ENCODE peak calls at places on chromosome 17, in ten cellular contexts. One of them, this sample, is unnamed.

GRCh38 chr17:73203135-73203787 is 10.4 kb downstream of the COG1 start:
- DNase-seq in K562: no peak
- DNase-seq in prostate gland: peak
- DNase-seq in Panc1: no peak
- DNase-seq in endothelial cell of umbilical vein: peak
- DNase-seq in GM23338: no peak
- DNase-seq in upper lobe of left lung: no peak
- DNase-seq in sigmoid colon: no peak
- DNase-seq in HepG2: peak
- DNase-seq in spleen: no peak
- DNase-seq in this sample: no peak

GRCh38 chr17:66135896-66136295 is 56.0 kb downstream of the CEP112 start:
- DNase-seq in prostate gland: no peak
- DNase-seq in HepG2: no peak
- DNase-seq in K562: no peak
- DNase-seq in GM23338: no peak
- DNase-seq in Panc1: no peak
- DNase-seq in spleen: no peak
- DNase-seq in sigmoid colon: no peak
- DNase-seq in endothelial cell of umbilical vein: no peak
- DNase-seq in upper lobe of left lung: no peak
- DNase-seq in this sample: no peak

GRCh38 chr17:80731255-80731840 is 186.7 kb downstream of the RPTOR start:
- DNase-seq in upper lobe of left lung: no peak
- DNase-seq in HepG2: no peak
- DNase-seq in K562: no peak
- DNase-seq in spleen: no peak
- DNase-seq in Panc1: no peak
- DNase-seq in GM23338: no peak
- DNase-seq in endothelial cell of umbilical vein: no peak
- DNase-seq in prostate gland: no peak
- DNase-seq in sigmoid colon: no peak
- DNase-seq in this sample: no peak

GRCh38 chr17:77480509-77481215 is 339.9 kb downstream of the SEC14L1 start:
- DNase-seq in HepG2: no peak
- DNase-seq in K562: no peak
- DNase-seq in prostate gland: no peak
- DNase-seq in sigmoid colon: no peak
- DNase-seq in upper lobe of left lung: peak
- DNase-seq in Panc1: no peak
- DNase-seq in spleen: no peak
- DNase-seq in endothelial cell of umbilical vein: no peak
- DNase-seq in GM23338: no peak
- DNase-seq in this sample: no peak

GRCh38 chr17:82107341-82107860 is 9.4 kb upstream of the FASN start:
- DNase-seq in endothelial cell of umbilical vein: no peak
- DNase-seq in HepG2: peak
- DNase-seq in GM23338: peak
- DNase-seq in spleen: peak
- DNase-seq in upper lobe of left lung: peak
- DNase-seq in K562: no peak
- DNase-seq in Panc1: no peak
- DNase-seq in prostate gland: no peak
- DNase-seq in sigmoid colon: peak
- DNase-seq in this sample: no peak

GRCh38 chr17:42422412-42422957 is 571 bp downstream of the CAVIN1 start:
- DNase-seq in sigmoid colon: peak
- DNase-seq in K562: peak
- DNase-seq in GM23338: peak
- DNase-seq in upper lobe of left lung: peak
- DNase-seq in prostate gland: no peak
- DNase-seq in endothelial cell of umbilical vein: no peak
- DNase-seq in Panc1: no peak
- DNase-seq in HepG2: no peak
- DNase-seq in spleen: peak
- DNase-seq in this sample: no peak

GRCh38 chr17:46782250-46782953 is 36.1 kb downstream of the WNT3 start:
- DNase-seq in Panc1: no peak
- DNase-seq in GM23338: peak
- DNase-seq in endothelial cell of umbilical vein: peak
- DNase-seq in upper lobe of left lung: no peak
- DNase-seq in sigmoid colon: no peak
- DNase-seq in K562: peak
- DNase-seq in spleen: no peak
- DNase-seq in prostate gland: no peak
- DNase-seq in HepG2: peak
- DNase-seq in this sample: no peak

GRCh38 chr17:30821751-30822723 is 2.5 kb downstream of the CRLF3 start:
- DNase-seq in Panc1: no peak
- DNase-seq in K562: no peak
- DNase-seq in endothelial cell of umbilical vein: no peak
- DNase-seq in spleen: no peak
- DNase-seq in GM23338: peak
- DNase-seq in prostate gland: no peak
- DNase-seq in upper lobe of left lung: no peak
- DNase-seq in HepG2: no peak
- DNase-seq in sigmoid colon: no peak
- DNase-seq in this sample: no peak

GRCh38 chr17:83150369-83151055 is 71.1 kb downstream of the METRNL start:
- DNase-seq in prostate gland: no peak
- DNase-seq in endothelial cell of umbilical vein: no peak
- DNase-seq in HepG2: no peak
- DNase-seq in GM23338: no peak
- DNase-seq in K562: no peak
- DNase-seq in Panc1: no peak
- DNase-seq in sigmoid colon: no peak
- DNase-seq in upper lobe of left lung: no peak
- DNase-seq in spleen: peak
- DNase-seq in this sample: no peak

GRCh38 chr17:8384801-8385335 is 1.9 kb upstream of the RPL26 start:
- DNase-seq in prostate gland: no peak
- DNase-seq in Panc1: no peak
- DNase-seq in HepG2: no peak
- DNase-seq in K562: peak
- DNase-seq in sigmoid colon: no peak
- DNase-seq in GM23338: peak
- DNase-seq in endothelial cell of umbilical vein: peak
- DNase-seq in spleen: no peak
- DNase-seq in upper lobe of left lung: no peak
- DNase-seq in this sample: no peak

GRCh38 chr17:58121925-58122324 is 26.3 kb upstream of the OR4D1 start:
- DNase-seq in K562: peak
- DNase-seq in HepG2: peak
- DNase-seq in upper lobe of left lung: no peak
- DNase-seq in spleen: no peak
- DNase-seq in Panc1: no peak
- DNase-seq in sigmoid colon: no peak
- DNase-seq in endothelial cell of umbilical vein: no peak
- DNase-seq in prostate gland: no peak
- DNase-seq in GM23338: peak
- DNase-seq in this sample: no peak

GRCh38 chr17:81147701-81148100 is 17.6 kb upstream of the PVALEF start:
- DNase-seq in sigmoid colon: no peak
- DNase-seq in GM23338: no peak
- DNase-seq in spleen: no peak
- DNase-seq in prostate gland: no peak
- DNase-seq in HepG2: no peak
- DNase-seq in upper lobe of left lung: no peak
- DNase-seq in K562: no peak
- DNase-seq in Panc1: no peak
- DNase-seq in endothelial cell of umbilical vein: no peak
- DNase-seq in this sample: no peak

GRCh38 chr17:58648236-58648635 is 43.6 kb downstream of the TEX14 start:
- DNase-seq in prostate gland: no peak
- DNase-seq in endothelial cell of umbilical vein: no peak
- DNase-seq in spleen: peak
- DNase-seq in HepG2: no peak
- DNase-seq in K562: no peak
- DNase-seq in GM23338: no peak
- DNase-seq in Panc1: no peak
- DNase-seq in sigmoid colon: no peak
- DNase-seq in upper lobe of left lung: no peak
- DNase-seq in this sample: no peak

GRCh38 chr17:16215002-16215272 is 397 bp downstream of the NCOR1 start:
- DNase-seq in upper lobe of left lung: peak
- DNase-seq in spleen: no peak
- DNase-seq in GM23338: peak
- DNase-seq in Panc1: no peak
- DNase-seq in K562: peak
- DNase-seq in HepG2: peak
- DNase-seq in prostate gland: peak
- DNase-seq in sigmoid colon: no peak
- DNase-seq in endothelial cell of umbilical vein: no peak
- DNase-seq in this sample: no peak

GRCh38 chr17:15511142-15511541 is 43.7 kb upstream of the CDRT4 start:
- DNase-seq in spleen: no peak
- DNase-seq in upper lobe of left lung: no peak
- DNase-seq in endothelial cell of umbilical vein: no peak
- DNase-seq in GM23338: no peak
- DNase-seq in HepG2: no peak
- DNase-seq in K562: no peak
- DNase-seq in Panc1: no peak
- DNase-seq in prostate gland: no peak
- DNase-seq in sigmoid colon: no peak
- DNase-seq in this sample: no peak

GRCh38 chr17:3879181-3879580 is 13.7 kb downstream of the CAMKK1 start:
- DNase-seq in sigmoid colon: no peak
- DNase-seq in K562: no peak
- DNase-seq in endothelial cell of umbilical vein: no peak
- DNase-seq in Panc1: no peak
- DNase-seq in spleen: no peak
- DNase-seq in GM23338: no peak
- DNase-seq in upper lobe of left lung: no peak
- DNase-seq in HepG2: no peak
- DNase-seq in prostate gland: no peak
- DNase-seq in this sample: no peak

GRCh38 chr17:27276653-27277156 is 17.2 kb upstream of the WSB1 start:
- DNase-seq in K562: peak
- DNase-seq in Panc1: no peak
- DNase-seq in sigmoid colon: no peak
- DNase-seq in prostate gland: no peak
- DNase-seq in HepG2: no peak
- DNase-seq in endothelial cell of umbilical vein: no peak
- DNase-seq in GM23338: peak
- DNase-seq in upper lobe of left lung: no peak
- DNase-seq in spleen: no peak
- DNase-seq in this sample: no peak
- TF ChIP-seq POLR2AphosphoS5 in K562: no peak
- TF ChIP-seq POLR2AphosphoS5 in Panc1: no peak
- TF ChIP-seq POLR2AphosphoS5 in sigmoid colon: no peak
- TF ChIP-seq POLR2AphosphoS5 in prostate gland: no peak
- TF ChIP-seq POLR2AphosphoS5 in HepG2: no peak
- TF ChIP-seq POLR2AphosphoS5 in endothelial cell of umbilical vein: no peak
- TF ChIP-seq POLR2AphosphoS5 in GM23338: peak
- TF ChIP-seq POLR2AphosphoS5 in upper lobe of left lung: no peak
- TF ChIP-seq POLR2AphosphoS5 in spleen: no peak
- TF ChIP-seq POLR2AphosphoS5 in this sample: no peak

DNA sequence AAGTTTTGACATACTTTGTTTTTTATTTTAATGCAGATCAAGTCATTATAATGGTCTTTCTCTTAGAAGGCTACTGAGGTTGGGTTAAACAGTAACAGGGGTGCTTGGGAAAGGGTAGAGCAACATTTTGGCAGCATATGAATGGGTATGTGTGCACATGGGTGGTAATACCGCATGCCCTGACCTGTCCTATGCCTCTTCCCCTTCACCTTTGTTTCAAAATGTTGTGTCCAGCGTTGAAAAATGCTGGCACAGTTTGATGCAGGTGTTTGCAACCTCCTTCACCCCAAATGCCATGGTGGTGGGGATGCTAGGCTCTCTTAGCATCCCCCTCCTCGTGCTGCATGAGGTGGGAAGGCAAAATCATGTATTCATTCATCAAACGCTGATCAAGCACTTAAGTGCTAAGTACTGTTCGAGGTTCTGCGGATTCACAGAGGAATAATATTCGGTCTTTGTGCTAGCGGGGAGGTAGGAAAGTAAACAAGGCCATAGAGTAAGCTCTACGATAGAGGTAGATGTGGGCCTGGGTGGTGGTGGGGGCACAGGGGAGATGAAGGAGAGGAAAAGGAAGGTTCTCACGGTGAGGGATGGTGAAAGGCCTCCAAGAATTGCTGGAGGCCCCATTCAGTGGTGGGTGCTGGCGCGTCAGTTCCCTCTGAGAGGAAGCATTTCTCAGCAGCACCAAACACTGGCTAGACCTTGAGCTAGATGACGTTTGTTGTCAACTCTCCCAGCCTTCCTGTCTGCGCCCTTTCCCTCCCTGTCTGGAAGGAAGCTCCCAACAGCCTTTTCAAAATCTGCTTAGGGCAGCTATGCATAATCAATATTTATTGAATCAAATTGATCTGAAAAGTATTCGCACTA is 13.3 kb upstream of the MARCHF10 start:
- DNase-seq in endothelial cell of umbilical vein: peak
- DNase-seq in upper lobe of left lung: no peak
- DNase-seq in sigmoid colon: no peak
- DNase-seq in HepG2: no peak
- DNase-seq in Panc1: no peak
- DNase-seq in spleen: no peak
- DNase-seq in K562: no peak
- DNase-seq in prostate gland: no peak
- DNase-seq in GM23338: no peak
- DNase-seq in this sample: peak
- TF ChIP-seq CTCF in endothelial cell of umbilical vein: no peak
- TF ChIP-seq CTCF in upper lobe of left lung: no peak
- TF ChIP-seq CTCF in sigmoid colon: no peak
- TF ChIP-seq CTCF in HepG2: no peak
- TF ChIP-seq CTCF in Panc1: no peak
- TF ChIP-seq CTCF in spleen: no peak
- TF ChIP-seq CTCF in K562: no peak
- TF ChIP-seq CTCF in prostate gland: no peak
- TF ChIP-seq CTCF in GM23338: no peak
- TF ChIP-seq CTCF in this sample: no peak

GRCh38 chr17:75555679-75556153 is 30.2 kb downstream of the LLGL2 start:
- DNase-seq in HepG2: no peak
- DNase-seq in sigmoid colon: no peak
- DNase-seq in Panc1: no peak
- DNase-seq in K562: no peak
- DNase-seq in spleen: no peak
- DNase-seq in endothelial cell of umbilical vein: no peak
- DNase-seq in GM23338: no peak
- DNase-seq in upper lobe of left lung: no peak
- DNase-seq in prostate gland: no peak
- DNase-seq in this sample: no peak
- TF ChIP-seq POLR2AphosphoS5 in HepG2: no peak
- TF ChIP-seq POLR2AphosphoS5 in sigmoid colon: no peak
- TF ChIP-seq POLR2AphosphoS5 in Panc1: no peak
- TF ChIP-seq POLR2AphosphoS5 in K562: no peak
- TF ChIP-seq POLR2AphosphoS5 in spleen: no peak
- TF ChIP-seq POLR2AphosphoS5 in endothelial cell of umbilical vein: no peak
- TF ChIP-seq POLR2AphosphoS5 in GM23338: no peak
- TF ChIP-seq POLR2AphosphoS5 in upper lobe of left lung: no peak
- TF ChIP-seq POLR2AphosphoS5 in prostate gland: no peak
- TF ChIP-seq POLR2AphosphoS5 in this sample: no peak

DNA sequence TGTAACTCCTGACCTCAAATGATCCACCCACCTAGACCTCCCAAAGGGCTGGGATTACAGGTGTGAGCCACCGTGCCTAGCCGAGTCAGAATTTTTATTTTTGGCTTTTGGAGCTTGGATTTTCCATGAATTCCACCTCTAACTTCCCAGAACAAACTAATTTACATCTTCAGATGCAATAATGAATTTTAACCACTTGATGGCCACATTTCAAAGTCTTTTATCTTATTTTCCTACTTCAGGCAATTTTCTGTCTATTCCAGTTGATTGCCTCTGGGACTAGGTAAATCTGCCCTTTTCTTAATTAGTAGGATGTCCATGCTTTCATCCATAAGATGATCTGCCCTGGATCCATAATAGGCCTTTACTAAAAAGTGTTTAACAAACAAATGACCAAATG is 156.4 kb upstream of the ANKFN1 start:
- DNase-seq in spleen: no peak
- DNase-seq in HepG2: no peak
- DNase-seq in endothelial cell of umbilical vein: no peak
- DNase-seq in prostate gland: no peak
- DNase-seq in GM23338: no peak
- DNase-seq in upper lobe of left lung: no peak
- DNase-seq in Panc1: no peak
- DNase-seq in sigmoid colon: no peak
- DNase-seq in K562: no peak
- DNase-seq in this sample: no peak
- TF ChIP-seq CTCF in spleen: no peak
- TF ChIP-seq CTCF in HepG2: no peak
- TF ChIP-seq CTCF in endothelial cell of umbilical vein: no peak
- TF ChIP-seq CTCF in prostate gland: no peak
- TF ChIP-seq CTCF in GM23338: no peak
- TF ChIP-seq CTCF in upper lobe of left lung: no peak
- TF ChIP-seq CTCF in Panc1: no peak
- TF ChIP-seq CTCF in sigmoid colon: no peak
- TF ChIP-seq CTCF in K562: no peak
- TF ChIP-seq CTCF in this sample: no peak

This sample was measured in vagina.